ENCODE peak calls at places on chromosomes 4 and X, in seven cellular contexts. I is heart left ventricle; X is GM12878; E is testis; V is SJSA1; W is SK-N-SH; H is CD8-positive, alpha-beta memory T cell. F is an unnamed sample.
A peak's percentile ranks its signal among the peaks of the same experiment; 100 is the strongest.

GRCh38 chrX:22634081-22634480 is 361.4 kb downstream of the CBLL2 start:
- DNase-seq in H (no peak), V (no peak), W (no peak), E (peak; percentile 27), I (no peak), X (no peak), F (no peak)

GRCh38 chr4:54281060-54281781 is 52.1 kb downstream of the PDGFRA start:
- DNase-seq in X (no peak), I (peak; percentile 83), E (peak; percentile 54), W (no peak), H (no peak), V (peak; percentile 47), F (no peak)

GRCh38 chr4:174828845-174829701 is at the start of gene GLRA3:
- DNase-seq in W (peak; percentile 79), X (no peak), V (peak; percentile 10), E (peak; percentile 85), H (no peak), I (peak; percentile 59), F (peak; percentile 99)

GRCh38 chr4:80097395-80098177 is 24.6 kb upstream of the ANTXR2 start:
- DNase-seq in V (peak; percentile 23), W (peak; percentile 33), I (no peak), H (no peak), E (no peak), X (no peak), F (no peak)

GRCh38 chr4:156642161-156642560 is 329.4 kb downstream of the PDGFC start:
- DNase-seq in W (no peak), I (no peak), E (no peak), X (no peak), H (no peak), V (no peak), F (no peak)

GRCh38 chr4:109232666-109233065 is 69.8 kb downstream of the COL25A1 start:
- DNase-seq in V (no peak), X (no peak), H (no peak), E (no peak), I (no peak), W (no peak), F (no peak)

GRCh38 chr4:7024336-7024890 is 18.8 kb upstream of the TADA2B start:
- DNase-seq in X (no peak), E (no peak), I (no peak), V (no peak), W (no peak), H (no peak), F (no peak)

GRCh38 chr4:55426518-55426917 is 30.8 kb downstream of the TMEM165 start:
- DNase-seq in H (no peak), E (no peak), V (peak; percentile 11), W (no peak), X (no peak), I (no peak), F (no peak)

GRCh38 chr4:26321326-26322276 is 787 bp downstream of the RBPJ start:
- DNase-seq in W (peak; percentile 38), X (no peak), E (peak; percentile 50), I (peak; percentile 70), V (peak; percentile 22), H (peak; percentile 34), F (peak; percentile 75)

GRCh38 chrX:81412428-81412827 is 210.5 kb downstream of the SH3BGRL start:
- DNase-seq in X (no peak), E (no peak), V (no peak), H (no peak), W (no peak), I (no peak), F (no peak)

GRCh38 chr4:173919861-173920260 is 363.6 kb downstream of the FBXO8 start:
- DNase-seq in H (no peak), I (no peak), W (no peak), E (no peak), V (no peak), X (no peak), F (no peak)

GRCh38 chrX:120697053-120697452 is 67.2 kb upstream of the C1GALT1C1 start:
- DNase-seq in W (no peak), E (no peak), H (peak; percentile 69), I (no peak), V (no peak), X (peak; percentile 66), F (no peak)

GRCh38 chrX:75156537-75156945 is 458 bp upstream of the ABCB7 start:
- DNase-seq in V (peak; percentile 37), W (peak; percentile 26), X (no peak), H (no peak), E (no peak), I (no peak), F (no peak)

GRCh38 chrX:75158054-75158453 is 2.0 kb upstream of the ABCB7 start:
- DNase-seq in W (no peak), X (no peak), H (no peak), V (no peak), I (no peak), E (no peak), F (no peak)

GRCh38 chrX:75155830-75156525 is at the start of gene ABCB7:
- DNase-seq in V (peak; percentile 60), I (no peak), W (peak; percentile 75), X (peak; percentile 34), E (peak; percentile 84), H (peak; percentile 69), F (peak; percentile 82)

GRCh38 chrX:75154871-75155270 is 1.2 kb downstream of the ABCB7 start:
- DNase-seq in E (no peak), H (no peak), I (no peak), W (no peak), V (no peak), X (no peak), F (no peak)

GRCh38 chrX:75155454-75155829 is 641 bp downstream of the ABCB7 start:
- DNase-seq in W (peak; percentile 2), H (no peak), X (no peak), V (no peak), E (no peak), I (no peak), F (no peak)
- H3K27me3 ChIP-seq in W (peaks cover 4% of the 10 kb centered on the region), H (no peaks in the 10 kb centered on the region), X (no peaks in the 10 kb centered on the region), V (no peaks in the 10 kb centered on the region), E (no peaks in the 10 kb centered on the region), I (no peaks in the 10 kb centered on the region), F (no peaks in the 10 kb centered on the region)

GRCh38 chr4:37988670-37989069 is 28.5 kb downstream of the PTTG2 start:
- DNase-seq in E (no peak), W (no peak), I (no peak), X (no peak), V (no peak), H (no peak), F (peak; percentile 79)

GRCh38 chr4:37981844-37982720 is 21.9 kb downstream of the PTTG2 start:
- DNase-seq in W (no peak), I (no peak), H (no peak), E (no peak), V (peak; percentile 36), X (no peak), F (peak; percentile 74)

GRCh38 chr4:37982736-37983135 is 22.5 kb downstream of the PTTG2 start:
- DNase-seq in V (no peak), X (no peak), I (no peak), H (no peak), W (no peak), E (no peak), F (no peak)

GRCh38 chr4:37983951-37984350 is 23.8 kb downstream of the PTTG2 start:
- DNase-seq in X (no peak), E (no peak), H (no peak), I (no peak), W (no peak), V (no peak), F (no peak)

DNA sequence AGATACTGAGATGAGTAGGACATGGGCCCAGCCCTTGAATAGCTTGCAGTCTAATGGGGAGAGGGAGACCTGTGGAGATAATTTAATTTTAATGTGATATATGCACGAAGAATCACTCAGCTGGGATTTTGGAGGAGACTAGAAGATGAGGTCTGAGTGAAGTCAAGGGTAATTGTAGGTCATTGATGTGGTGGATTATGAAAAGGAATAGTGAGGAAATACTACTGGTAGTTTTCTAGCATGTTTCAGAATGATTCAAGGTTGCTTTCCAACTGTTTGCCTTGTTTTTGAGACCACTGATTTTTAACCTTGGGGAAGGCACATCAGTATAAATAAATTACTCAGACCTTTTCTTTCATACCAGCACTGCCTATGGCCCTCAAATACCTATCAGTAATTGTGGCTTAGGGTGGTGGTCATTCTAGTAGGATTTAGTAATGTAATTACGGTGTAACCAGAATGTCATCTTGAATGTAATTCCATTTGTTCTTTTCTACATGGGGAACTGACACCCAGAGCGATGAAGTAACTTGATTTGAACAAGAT is 25.6 kb downstream of the PTTG2 start:
- DNase-seq in I (no peak), E (no peak), V (no peak), W (no peak), H (no peak), X (no peak), F (no peak)
- H3K4me1 ChIP-seq in I (peaks cover 72% of the 10 kb centered on the region), E (peaks cover 16% of the 10 kb centered on the region), V (peaks cover 44% of the 10 kb centered on the region), W (peaks cover 5% of the 10 kb centered on the region), H (peaks cover 9% of the 10 kb centered on the region), X (peaks cover 3% of the 10 kb centered on the region), F (peaks cover 26% of the 10 kb centered on the region)

GRCh38 chr4:142846105-142846728 is at the start of gene INPP4B:
- DNase-seq in I (peak; percentile 74), W (peak; percentile 77), E (peak; percentile 33), H (peak; percentile 31), X (no peak), V (peak; percentile 6), F (peak; percentile 79)
- H3K27me3 ChIP-seq in I (peaks cover 8% of the 10 kb centered on the region), W (peaks cover 26% of the 10 kb centered on the region), E (no peaks in the 10 kb centered on the region), H (peaks cover 5% of the 10 kb centered on the region), X (peaks cover 6% of the 10 kb centered on the region), V (peaks cover 52% of the 10 kb centered on the region), F (peaks cover 70% of the 10 kb centered on the region)

GRCh38 chrX:1481636-1482529 is 29.2 kb upstream of the ASMTL start:
- DNase-seq in H (peak; percentile 87), I (peak; percentile 76), V (no peak), W (no peak), X (peak; percentile 90), E (peak; percentile 64), F (peak; percentile 84)
- H3K4me1 ChIP-seq in H (peaks cover 69% of the 10 kb centered on the region), I (peaks cover 13% of the 10 kb centered on the region), V (peaks cover 10% of the 10 kb centered on the region), W (no peaks in the 10 kb centered on the region), X (peaks cover 59% of the 10 kb centered on the region), E (no peaks in the 10 kb centered on the region), F (no peaks in the 10 kb centered on the region)

GRCh38 chrX:40167240-40168182 is 69.8 kb upstream of the BCOR start:
- DNase-seq in V (no peak), X (no peak), E (no peak), I (peak; percentile 63), W (no peak), H (peak; percentile 41), F (peak; percentile 90)
- H3K27me3 ChIP-seq in V (no peaks in the 10 kb centered on the region), X (no peaks in the 10 kb centered on the region), E (no peaks in the 10 kb centered on the region), I (no peaks in the 10 kb centered on the region), W (peaks cover 52% of the 10 kb centered on the region), H (no peaks in the 10 kb centered on the region), F (peaks cover 21% of the 10 kb centered on the region)

GRCh38 chr4:182552948-182553347 is 309.7 kb downstream of the TENM3 start:
- DNase-seq in H (no peak), E (no peak), W (no peak), V (no peak), I (no peak), X (no peak), F (no peak)
- H3K4me1 ChIP-seq in H (no peaks in the 10 kb centered on the region), E (no peaks in the 10 kb centered on the region), W (no peaks in the 10 kb centered on the region), V (peaks cover 44% of the 10 kb centered on the region), I (no peaks in the 10 kb centered on the region), X (no peaks in the 10 kb centered on the region), F (peaks cover 7% of the 10 kb centered on the region)

F was measured in endodermal cell.